ENCODE peak calls at places on chromosomes 4 and X, in ten cellular contexts. G is CD8-positive, alpha-beta memory T cell; S is upper lobe of right lung; H is left lung; T is pancreas; C is mesendoderm; Q is A549; O is osteoblast; X is ascending aorta; L is stomach. J is an unnamed sample. For H3K4me1, the result is how much of the 10 kb centered on the place peaks cover.

GRCh38 chr4:20426028-20426427 is 174.3 kb downstream of the SLIT2 start:
- DNase-seq in G (no peak), S (no peak), H (no peak), T (no peak), C (peak), Q (no peak), O (no peak), X (no peak), L (no peak), J (no peak)

GRCh38 chr4:20408596-20408995 is 156.9 kb downstream of the SLIT2 start:
- DNase-seq in G (no peak), S (no peak), H (no peak), T (no peak), C (peak), Q (no peak), O (peak), X (no peak), L (no peak), J (no peak)

GRCh38 chr4:183437452-183437851 is 7.0 kb upstream of the CDKN2AIP start:
- DNase-seq in G (no peak), S (no peak), H (no peak), T (no peak), C (no peak), Q (no peak), O (no peak), X (no peak), L (no peak), J (no peak)

GRCh38 chr4:109912706-109913621 is at the start of gene EGF:
- DNase-seq in G (no peak), S (no peak), H (no peak), T (peak), C (peak), Q (no peak), O (no peak), X (no peak), L (no peak), J (no peak)

GRCh38 chr4:25635501-25635900 is 20.1 kb upstream of the SLC34A2 start:
- DNase-seq in G (no peak), S (no peak), H (no peak), T (no peak), C (peak), Q (no peak), O (no peak), X (no peak), L (no peak), J (no peak)

GRCh38 chr4:47907247-47907646 is 7.1 kb downstream of the NFXL1 start:
- DNase-seq in G (no peak), S (no peak), H (no peak), T (no peak), C (no peak), Q (no peak), O (no peak), X (no peak), L (no peak), J (no peak)

GRCh38 chr4:101393256-101393655 is 45.9 kb upstream of the PPP3CA start:
- DNase-seq in G (no peak), S (no peak), H (no peak), T (no peak), C (peak), Q (peak), O (peak), X (no peak), L (no peak), J (no peak)

GRCh38 chrX:45758738-45759397 is 558.2 kb upstream of the DIPK2B start:
- DNase-seq in G (no peak), S (no peak), H (no peak), T (no peak), C (no peak), Q (no peak), O (no peak), X (no peak), L (no peak), J (no peak)

GRCh38 chr4:69518543-69519198 is 23.0 kb upstream of the UGT2B4 start:
- DNase-seq in G (no peak), S (no peak), H (no peak), T (no peak), C (no peak), Q (no peak), O (no peak), X (no peak), L (no peak), J (no peak)

GRCh38 chr4:160091631-160092030 is 988.8 kb downstream of the RAPGEF2 start:
- DNase-seq in G (no peak), S (no peak), H (no peak), T (no peak), C (no peak), Q (no peak), O (no peak), X (no peak), L (no peak), J (no peak)

GRCh38 chr4:25704516-25704915 is 48.9 kb downstream of the SLC34A2 start:
- DNase-seq in G (no peak), S (no peak), H (no peak), T (no peak), C (no peak), Q (no peak), O (no peak), X (no peak), L (no peak), J (no peak)

GRCh38 chr4:184100297-184100885 is 117.3 kb downstream of the ENPP6 start:
- DNase-seq in G (no peak), S (peak), H (peak), T (peak), C (peak), Q (peak), O (no peak), X (no peak), L (peak), J (no peak)

GRCh38 chrX:154696328-154697045 is 43.1 kb upstream of the CTAG2 start:
- DNase-seq in G (no peak), S (no peak), H (no peak), T (no peak), C (no peak), Q (no peak), O (peak), X (no peak), L (no peak), J (no peak)

GRCh38 chr4:147811878-147812277 is 80.0 kb downstream of the ARHGAP10 start:
- DNase-seq in G (no peak), S (no peak), H (no peak), T (no peak), C (no peak), Q (no peak), O (no peak), X (no peak), L (no peak), J (no peak)

GRCh38 chrX:68832101-68832416 is 3.2 kb downstream of the EFNB1 start:
- DNase-seq in G (no peak), S (peak), H (no peak), T (no peak), C (peak), Q (no peak), O (peak), X (peak), L (peak), J (peak)

DNA sequence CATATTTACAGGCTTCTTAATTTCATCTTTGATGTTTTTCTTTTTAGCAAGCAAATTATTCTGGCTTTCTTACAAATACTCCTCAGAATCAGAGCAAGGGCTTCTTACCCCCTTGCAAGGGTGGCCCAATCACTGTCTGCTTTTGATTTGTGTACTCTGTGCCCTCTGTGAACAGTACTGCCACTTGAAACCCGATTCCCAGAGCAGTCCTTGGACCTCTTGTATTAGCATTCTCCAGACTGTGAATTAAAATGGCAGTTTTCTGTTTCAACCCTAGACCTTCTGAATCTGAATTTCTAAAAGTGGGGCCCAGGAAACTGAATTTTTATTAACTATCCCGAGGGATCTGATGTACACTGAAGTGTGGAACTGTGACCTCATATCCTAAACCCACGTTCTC is 14.8 kb upstream of the FAM9C start:
- DNase-seq in G (no peak), S (no peak), H (no peak), T (no peak), C (no peak), Q (no peak), O (no peak), X (no peak), L (no peak), J (no peak)
- H3K27ac ChIP-seq in G (no peak), S (no peak), H (no peak), T (no peak), C (no peak), Q (peak), O (no peak), X (no peak), L (peak), J (no peak)

DNA sequence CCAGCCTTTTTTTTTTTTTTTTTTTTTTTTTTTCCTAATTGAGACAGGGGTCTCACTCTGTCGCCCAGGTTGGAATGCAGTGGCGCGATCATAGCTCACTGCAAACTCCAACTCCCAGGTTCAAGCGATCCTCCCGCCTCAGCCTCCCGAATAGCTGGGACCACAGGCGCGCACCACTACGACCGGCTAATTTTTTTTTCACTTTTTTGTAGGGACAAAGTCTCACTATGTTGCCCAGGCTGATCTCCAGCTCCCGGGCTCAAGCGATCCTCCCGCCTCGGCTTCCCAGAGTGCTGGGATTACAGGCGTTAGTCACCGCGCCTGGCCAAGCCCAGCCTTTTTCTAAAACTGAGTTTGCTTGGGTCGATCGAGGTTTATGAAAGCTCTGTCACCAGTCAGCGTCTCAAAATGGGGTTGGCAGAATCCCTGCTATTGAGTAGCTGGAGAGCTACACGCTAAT is 1.3 kb upstream of the OTUD5 start:
- DNase-seq in G (peak), S (peak), H (no peak), T (peak), C (no peak), Q (peak), O (no peak), X (peak), L (peak), J (peak)
- H3K4me1 ChIP-seq in G (under half), S (under half), H (under half), T (under half), C (under half), Q (under half), O (under half), X (under half), L (under half), J (under half)

DNA sequence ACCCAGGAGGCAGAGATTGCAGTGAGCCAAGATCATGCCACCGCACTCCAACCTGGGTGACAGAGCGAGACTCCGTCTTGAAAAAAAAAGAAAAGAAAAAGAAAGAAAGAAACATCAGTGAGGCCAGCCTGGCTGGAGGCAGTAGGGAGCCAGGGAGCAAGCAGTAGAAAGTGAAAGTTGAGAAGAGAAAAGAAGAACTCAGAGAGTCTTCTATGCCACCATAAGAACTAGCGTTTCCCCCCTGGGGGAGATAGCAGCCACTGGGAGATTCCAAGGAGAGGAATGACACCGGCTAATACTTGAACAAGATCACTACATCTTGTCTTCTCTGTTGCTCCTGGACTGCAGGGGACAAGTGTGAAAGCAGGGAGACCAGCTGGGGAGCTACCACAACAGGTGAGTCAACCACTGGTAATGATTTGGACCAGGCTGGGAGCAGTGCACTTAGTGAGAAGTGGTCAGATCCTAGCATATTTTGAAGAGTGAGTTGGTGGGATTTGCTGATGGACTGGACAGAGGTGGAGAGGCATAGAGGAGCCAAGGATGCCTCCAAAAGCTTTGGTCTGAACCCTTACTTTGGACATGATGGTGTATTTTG is 33.4 kb downstream of the SLC2A9 start:
- DNase-seq in G (no peak), S (no peak), H (no peak), T (no peak), C (no peak), Q (no peak), O (peak), X (no peak), L (no peak), J (no peak)
- H3K27ac ChIP-seq in G (no peak), S (no peak), H (no peak), T (no peak), C (no peak), Q (no peak), O (no peak), X (no peak), L (no peak), J (no peak)

GRCh38 chrX:39957816-39958561 is 139.8 kb downstream of the BCOR start:
- DNase-seq in G (no peak), S (no peak), H (no peak), T (no peak), C (no peak), Q (no peak), O (peak), X (no peak), L (no peak), J (no peak)

GRCh38 chrX:39955621-39956020 is 142.1 kb downstream of the BCOR start:
- DNase-seq in G (no peak), S (no peak), H (no peak), T (no peak), C (peak), Q (no peak), O (no peak), X (no peak), L (no peak), J (no peak)

GRCh38 chrX:39958850-39959249 is 138.9 kb downstream of the BCOR start:
- DNase-seq in G (no peak), S (no peak), H (no peak), T (no peak), C (no peak), Q (no peak), O (no peak), X (no peak), L (no peak), J (no peak)

GRCh38 chrX:39953879-39954278 is 143.9 kb downstream of the BCOR start:
- DNase-seq in G (no peak), S (peak), H (peak), T (peak), C (no peak), Q (peak), O (peak), X (peak), L (peak), J (peak)

GRCh38 chrX:39956803-39957394 is 140.9 kb downstream of the BCOR start:
- DNase-seq in G (no peak), S (no peak), H (no peak), T (no peak), C (no peak), Q (no peak), O (no peak), X (no peak), L (no peak), J (no peak)
- H3K4me1 ChIP-seq in G (under half), S (under half), H (under half), T (under half), C (under half), Q (under half), O (under half), X (under half), L (under half), J (under half)

J was measured in tibial artery.